ENCODE peak calls at places on chromosomes 12 and 14, in nine cellular contexts. One of them, this sample, is unnamed. For H3K4me1, the result is how much of the 10 kb centered on the place peaks cover.

GRCh38 chr14:32761381-32761968 is 177.2 kb upstream of the NPAS3 start:
- DNase-seq in PC-9: no peak
- DNase-seq in fibroblast of lung: peak
- DNase-seq in adipocyte: peak
- DNase-seq in effector memory CD4-positive, alpha-beta T cell: no peak
- DNase-seq in body of pancreas: no peak
- DNase-seq in CD4-positive, CD25-positive, alpha-beta regulatory T cell: no peak
- DNase-seq in H9: no peak
- DNase-seq in heart right ventricle: no peak
- DNase-seq in this sample: no peak

GRCh38 chr14:73771848-73772705 is 57.9 kb upstream of the PNMA1 start:
- DNase-seq in PC-9: no peak
- DNase-seq in fibroblast of lung: peak
- DNase-seq in adipocyte: peak
- DNase-seq in effector memory CD4-positive, alpha-beta T cell: peak
- DNase-seq in body of pancreas: peak
- DNase-seq in CD4-positive, CD25-positive, alpha-beta regulatory T cell: peak
- DNase-seq in H9: peak
- DNase-seq in heart right ventricle: no peak
- DNase-seq in this sample: peak

GRCh38 chr12:104748790-104749189 is 209.3 kb downstream of the SLC41A2 start:
- DNase-seq in PC-9: no peak
- DNase-seq in fibroblast of lung: peak
- DNase-seq in adipocyte: peak
- DNase-seq in effector memory CD4-positive, alpha-beta T cell: no peak
- DNase-seq in body of pancreas: no peak
- DNase-seq in CD4-positive, CD25-positive, alpha-beta regulatory T cell: no peak
- DNase-seq in H9: peak
- DNase-seq in heart right ventricle: no peak
- DNase-seq in this sample: no peak

GRCh38 chr12:4256043-4256826 is 17.3 kb upstream of the CCND2 start:
- DNase-seq in PC-9: no peak
- DNase-seq in fibroblast of lung: no peak
- DNase-seq in adipocyte: no peak
- DNase-seq in effector memory CD4-positive, alpha-beta T cell: no peak
- DNase-seq in body of pancreas: no peak
- DNase-seq in CD4-positive, CD25-positive, alpha-beta regulatory T cell: no peak
- DNase-seq in H9: no peak
- DNase-seq in heart right ventricle: no peak
- DNase-seq in this sample: no peak

GRCh38 chr12:116066381-116067230 is 210.9 kb downstream of the MED13L start:
- DNase-seq in PC-9: peak
- DNase-seq in fibroblast of lung: peak
- DNase-seq in adipocyte: peak
- DNase-seq in effector memory CD4-positive, alpha-beta T cell: peak
- DNase-seq in body of pancreas: peak
- DNase-seq in CD4-positive, CD25-positive, alpha-beta regulatory T cell: peak
- DNase-seq in H9: no peak
- DNase-seq in heart right ventricle: peak
- DNase-seq in this sample: peak

GRCh38 chr12:7555752-7556151 is 52.2 kb upstream of the CD163 start:
- DNase-seq in PC-9: peak
- DNase-seq in fibroblast of lung: peak
- DNase-seq in adipocyte: peak
- DNase-seq in effector memory CD4-positive, alpha-beta T cell: no peak
- DNase-seq in body of pancreas: no peak
- DNase-seq in CD4-positive, CD25-positive, alpha-beta regulatory T cell: no peak
- DNase-seq in H9: no peak
- DNase-seq in heart right ventricle: no peak
- DNase-seq in this sample: no peak

GRCh38 chr12:52918784-52919183 is 13.9 kb upstream of the KRT8 start:
- DNase-seq in PC-9: no peak
- DNase-seq in fibroblast of lung: no peak
- DNase-seq in adipocyte: no peak
- DNase-seq in effector memory CD4-positive, alpha-beta T cell: no peak
- DNase-seq in body of pancreas: no peak
- DNase-seq in CD4-positive, CD25-positive, alpha-beta regulatory T cell: no peak
- DNase-seq in H9: no peak
- DNase-seq in heart right ventricle: no peak
- DNase-seq in this sample: no peak

GRCh38 chr12:26460361-26460760 is 265.0 kb downstream of the SSPN start:
- DNase-seq in PC-9: no peak
- DNase-seq in fibroblast of lung: no peak
- DNase-seq in adipocyte: no peak
- DNase-seq in effector memory CD4-positive, alpha-beta T cell: no peak
- DNase-seq in body of pancreas: no peak
- DNase-seq in CD4-positive, CD25-positive, alpha-beta regulatory T cell: no peak
- DNase-seq in H9: no peak
- DNase-seq in heart right ventricle: no peak
- DNase-seq in this sample: no peak

GRCh38 chr12:42187799-42188198 is 43.1 kb upstream of the GXYLT1 start:
- DNase-seq in PC-9: no peak
- DNase-seq in fibroblast of lung: no peak
- DNase-seq in adipocyte: no peak
- DNase-seq in effector memory CD4-positive, alpha-beta T cell: no peak
- DNase-seq in body of pancreas: no peak
- DNase-seq in CD4-positive, CD25-positive, alpha-beta regulatory T cell: no peak
- DNase-seq in H9: no peak
- DNase-seq in heart right ventricle: no peak
- DNase-seq in this sample: no peak

GRCh38 chr14:87998414-87998813 is 5.4 kb upstream of the GALC start:
- DNase-seq in PC-9: no peak
- DNase-seq in fibroblast of lung: no peak
- DNase-seq in adipocyte: no peak
- DNase-seq in effector memory CD4-positive, alpha-beta T cell: no peak
- DNase-seq in body of pancreas: no peak
- DNase-seq in CD4-positive, CD25-positive, alpha-beta regulatory T cell: no peak
- DNase-seq in H9: no peak
- DNase-seq in heart right ventricle: no peak
- DNase-seq in this sample: no peak

GRCh38 chr14:59133709-59134108 is 54.8 kb upstream of the DAAM1 start:
- DNase-seq in PC-9: no peak
- DNase-seq in fibroblast of lung: no peak
- DNase-seq in adipocyte: no peak
- DNase-seq in effector memory CD4-positive, alpha-beta T cell: no peak
- DNase-seq in body of pancreas: no peak
- DNase-seq in CD4-positive, CD25-positive, alpha-beta regulatory T cell: no peak
- DNase-seq in H9: no peak
- DNase-seq in heart right ventricle: no peak
- DNase-seq in this sample: no peak

GRCh38 chr12:32650508-32650907 is 28.6 kb upstream of the DNM1L start:
- DNase-seq in PC-9: peak
- DNase-seq in fibroblast of lung: no peak
- DNase-seq in adipocyte: no peak
- DNase-seq in effector memory CD4-positive, alpha-beta T cell: no peak
- DNase-seq in body of pancreas: no peak
- DNase-seq in CD4-positive, CD25-positive, alpha-beta regulatory T cell: no peak
- DNase-seq in H9: no peak
- DNase-seq in heart right ventricle: no peak
- DNase-seq in this sample: no peak

GRCh38 chr14:80350707-80351106 is 139.4 kb upstream of the DIO2 start:
- DNase-seq in PC-9: no peak
- DNase-seq in fibroblast of lung: no peak
- DNase-seq in adipocyte: no peak
- DNase-seq in effector memory CD4-positive, alpha-beta T cell: no peak
- DNase-seq in body of pancreas: no peak
- DNase-seq in CD4-positive, CD25-positive, alpha-beta regulatory T cell: no peak
- DNase-seq in H9: no peak
- DNase-seq in heart right ventricle: no peak
- DNase-seq in this sample: no peak

GRCh38 chr12:106112094-106112822 is 26.5 kb downstream of the NUAK1 start:
- DNase-seq in PC-9: no peak
- DNase-seq in fibroblast of lung: no peak
- DNase-seq in adipocyte: peak
- DNase-seq in effector memory CD4-positive, alpha-beta T cell: no peak
- DNase-seq in body of pancreas: no peak
- DNase-seq in CD4-positive, CD25-positive, alpha-beta regulatory T cell: no peak
- DNase-seq in H9: peak
- DNase-seq in heart right ventricle: no peak
- DNase-seq in this sample: no peak

DNA sequence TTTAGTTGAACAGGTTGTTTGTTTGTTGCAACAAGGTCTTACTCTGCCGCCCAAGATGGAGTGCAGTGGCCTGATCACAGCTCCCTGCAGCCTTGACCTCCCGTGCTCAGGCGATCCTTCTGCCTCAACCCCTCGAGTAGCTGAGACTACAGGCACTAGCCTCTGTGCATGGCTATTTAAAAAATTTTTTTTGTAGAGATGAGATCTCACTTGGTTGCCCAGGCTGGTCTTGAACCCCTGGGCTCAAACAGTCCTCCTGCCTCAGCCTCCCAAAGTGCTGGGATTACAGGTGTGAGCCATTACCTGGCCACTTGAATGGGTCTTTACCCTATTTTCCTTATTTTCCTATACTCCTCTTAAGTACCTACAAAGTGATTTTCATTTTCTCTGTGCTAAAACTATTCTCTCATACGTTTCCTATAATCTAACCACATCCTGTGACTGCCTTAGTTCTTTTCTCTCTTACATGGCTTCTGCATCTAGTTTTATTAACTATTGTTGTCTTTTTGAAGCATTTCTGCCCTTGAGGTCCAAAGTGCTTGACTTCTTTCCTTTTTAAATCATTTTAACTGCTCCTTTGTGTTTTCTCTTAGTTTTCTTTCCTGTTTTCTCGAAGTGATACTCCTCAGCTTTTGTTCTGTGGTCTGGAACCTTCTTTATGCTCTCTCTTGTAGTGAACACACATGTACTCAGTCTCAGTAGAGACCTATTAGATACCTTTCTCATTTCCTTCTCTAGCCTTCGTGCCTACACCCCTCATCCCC is 14.1 kb downstream of the GPX2 start:
- DNase-seq in PC-9: no peak
- DNase-seq in fibroblast of lung: no peak
- DNase-seq in adipocyte: no peak
- DNase-seq in effector memory CD4-positive, alpha-beta T cell: no peak
- DNase-seq in body of pancreas: no peak
- DNase-seq in CD4-positive, CD25-positive, alpha-beta regulatory T cell: no peak
- DNase-seq in H9: no peak
- DNase-seq in heart right ventricle: no peak
- DNase-seq in this sample: no peak
- H3K4me1 ChIP-seq in PC-9: under half
- H3K4me1 ChIP-seq in fibroblast of lung: under half
- H3K4me1 ChIP-seq in adipocyte: under half
- H3K4me1 ChIP-seq in effector memory CD4-positive, alpha-beta T cell: under half
- H3K4me1 ChIP-seq in body of pancreas: under half
- H3K4me1 ChIP-seq in CD4-positive, CD25-positive, alpha-beta regulatory T cell: half or more
- H3K4me1 ChIP-seq in H9: under half
- H3K4me1 ChIP-seq in heart right ventricle: under half
- H3K4me1 ChIP-seq in this sample: under half

GRCh38 chr14:99265571-99265970 is 6.4 kb downstream of the BCL11B start:
- DNase-seq in PC-9: no peak
- DNase-seq in fibroblast of lung: no peak
- DNase-seq in adipocyte: no peak
- DNase-seq in effector memory CD4-positive, alpha-beta T cell: no peak
- DNase-seq in body of pancreas: no peak
- DNase-seq in CD4-positive, CD25-positive, alpha-beta regulatory T cell: no peak
- DNase-seq in H9: no peak
- DNase-seq in heart right ventricle: no peak
- DNase-seq in this sample: no peak

GRCh38 chr14:99264691-99265090 is 7.3 kb downstream of the BCL11B start:
- DNase-seq in PC-9: no peak
- DNase-seq in fibroblast of lung: no peak
- DNase-seq in adipocyte: no peak
- DNase-seq in effector memory CD4-positive, alpha-beta T cell: no peak
- DNase-seq in body of pancreas: no peak
- DNase-seq in CD4-positive, CD25-positive, alpha-beta regulatory T cell: no peak
- DNase-seq in H9: no peak
- DNase-seq in heart right ventricle: no peak
- DNase-seq in this sample: no peak

GRCh38 chr14:99262977-99263448 is 9.0 kb downstream of the BCL11B start:
- DNase-seq in PC-9: no peak
- DNase-seq in fibroblast of lung: no peak
- DNase-seq in adipocyte: no peak
- DNase-seq in effector memory CD4-positive, alpha-beta T cell: no peak
- DNase-seq in body of pancreas: no peak
- DNase-seq in CD4-positive, CD25-positive, alpha-beta regulatory T cell: no peak
- DNase-seq in H9: no peak
- DNase-seq in heart right ventricle: no peak
- DNase-seq in this sample: no peak

GRCh38 chr14:99261916-99262787 is 9.8 kb downstream of the BCL11B start:
- DNase-seq in PC-9: no peak
- DNase-seq in fibroblast of lung: no peak
- DNase-seq in adipocyte: no peak
- DNase-seq in effector memory CD4-positive, alpha-beta T cell: peak
- DNase-seq in body of pancreas: no peak
- DNase-seq in CD4-positive, CD25-positive, alpha-beta regulatory T cell: peak
- DNase-seq in H9: no peak
- DNase-seq in heart right ventricle: no peak
- DNase-seq in this sample: no peak

GRCh38 chr14:99263564-99264330 is 8.2 kb downstream of the BCL11B start:
- DNase-seq in PC-9: no peak
- DNase-seq in fibroblast of lung: no peak
- DNase-seq in adipocyte: no peak
- DNase-seq in effector memory CD4-positive, alpha-beta T cell: no peak
- DNase-seq in body of pancreas: no peak
- DNase-seq in CD4-positive, CD25-positive, alpha-beta regulatory T cell: no peak
- DNase-seq in H9: no peak
- DNase-seq in heart right ventricle: no peak
- DNase-seq in this sample: no peak
- H3K4me1 ChIP-seq in PC-9: under half
- H3K4me1 ChIP-seq in fibroblast of lung: under half
- H3K4me1 ChIP-seq in adipocyte: under half
- H3K4me1 ChIP-seq in effector memory CD4-positive, alpha-beta T cell: half or more
- H3K4me1 ChIP-seq in body of pancreas: under half
- H3K4me1 ChIP-seq in CD4-positive, CD25-positive, alpha-beta regulatory T cell: half or more
- H3K4me1 ChIP-seq in H9: under half
- H3K4me1 ChIP-seq in heart right ventricle: under half
- H3K4me1 ChIP-seq in this sample: under half

GRCh38 chr14:102902086-102902485 is 20.4 kb upstream of the AMN start:
- DNase-seq in PC-9: no peak
- DNase-seq in fibroblast of lung: no peak
- DNase-seq in adipocyte: no peak
- DNase-seq in effector memory CD4-positive, alpha-beta T cell: no peak
- DNase-seq in body of pancreas: no peak
- DNase-seq in CD4-positive, CD25-positive, alpha-beta regulatory T cell: no peak
- DNase-seq in H9: no peak
- DNase-seq in heart right ventricle: no peak
- DNase-seq in this sample: no peak
- H3K4me1 ChIP-seq in PC-9: under half
- H3K4me1 ChIP-seq in fibroblast of lung: under half
- H3K4me1 ChIP-seq in adipocyte: under half
- H3K4me1 ChIP-seq in effector memory CD4-positive, alpha-beta T cell: under half
- H3K4me1 ChIP-seq in body of pancreas: under half
- H3K4me1 ChIP-seq in CD4-positive, CD25-positive, alpha-beta regulatory T cell: under half
- H3K4me1 ChIP-seq in H9: under half
- H3K4me1 ChIP-seq in heart right ventricle: under half
- H3K4me1 ChIP-seq in this sample: under half

DNA sequence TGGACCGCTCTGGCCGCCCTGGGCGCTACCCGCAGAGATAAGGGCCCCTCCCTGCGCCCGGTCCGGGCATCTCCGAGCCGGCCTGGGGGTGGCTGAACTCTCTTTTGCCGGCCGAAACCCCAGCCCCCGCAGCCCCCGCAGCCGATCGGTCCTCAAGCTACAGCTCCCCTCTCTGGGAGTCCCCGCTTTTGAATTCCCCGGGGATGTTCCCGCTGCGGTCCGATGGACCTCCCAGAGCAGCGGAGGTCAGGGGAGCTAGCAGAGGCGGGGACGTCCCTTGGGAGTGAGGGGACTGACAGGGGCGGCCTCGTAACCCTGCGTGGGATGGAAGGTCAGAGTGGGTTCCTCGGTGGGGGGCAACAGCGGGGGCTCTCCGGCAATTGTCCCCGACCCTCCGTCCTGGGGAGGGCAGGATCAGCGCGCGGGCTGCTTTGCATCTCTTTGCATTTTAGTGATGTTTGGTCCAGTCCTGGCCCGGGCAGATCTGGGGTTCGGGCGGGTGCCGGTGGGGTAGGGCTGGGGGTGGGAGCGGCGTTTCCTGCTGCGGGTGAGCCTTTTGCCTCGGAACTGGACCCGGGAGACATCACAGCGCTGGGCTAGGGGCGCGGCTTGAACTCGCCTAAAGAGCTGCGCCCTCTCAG is at the start of gene CRIP1:
- DNase-seq in PC-9: no peak
- DNase-seq in fibroblast of lung: no peak
- DNase-seq in adipocyte: no peak
- DNase-seq in effector memory CD4-positive, alpha-beta T cell: no peak
- DNase-seq in body of pancreas: no peak
- DNase-seq in CD4-positive, CD25-positive, alpha-beta regulatory T cell: no peak
- DNase-seq in H9: no peak
- DNase-seq in heart right ventricle: peak
- DNase-seq in this sample: no peak
- H3K4me1 ChIP-seq in PC-9: under half
- H3K4me1 ChIP-seq in fibroblast of lung: under half
- H3K4me1 ChIP-seq in adipocyte: under half
- H3K4me1 ChIP-seq in effector memory CD4-positive, alpha-beta T cell: half or more
- H3K4me1 ChIP-seq in body of pancreas: half or more
- H3K4me1 ChIP-seq in CD4-positive, CD25-positive, alpha-beta regulatory T cell: half or more
- H3K4me1 ChIP-seq in H9: under half
- H3K4me1 ChIP-seq in heart right ventricle: half or more
- H3K4me1 ChIP-seq in this sample: under half

This sample was measured in BE2C.